ENCODE peak calls at places on chromosome 10, in seven cellular contexts. K is adrenal gland, F is colonic mucosa, C is lower lobe of right lung, E is brain microvascular endothelial cell, I is ovary, D is HCT116. J is an unnamed sample.

GRCh38 chr10:106626371-106626770 is 538.1 kb downstream of the SORCS1 start:
- DNase-seq in E (no peak), I (no peak), D (no peak), C (no peak), F (no peak), K (no peak), J (no peak)

GRCh38 chr10:101291254-101292193 is 62.3 kb upstream of the LBX1 start:
- DNase-seq in F (no peak), I (peak; percentile 75), K (peak; percentile 44), D (no peak), C (peak; percentile 59), E (peak; percentile 12), J (peak; percentile 92)

GRCh38 chr10:79403441-79404230 is 41.8 kb downstream of the ZCCHC24 start:
- DNase-seq in K (peak; percentile 44), D (no peak), E (no peak), F (no peak), C (peak; percentile 57), I (peak; percentile 62), J (no peak)

GRCh38 chr10:61452655-61453641 is at the start of gene TMEM26:
- DNase-seq in I (peak; percentile 85), C (peak; percentile 52), E (no peak), F (peak; percentile 50), D (no peak), K (peak; percentile 57), J (peak; percentile 48)

GRCh38 chr10:29107866-29108498 is 180.9 kb upstream of the LYZL1 start:
- DNase-seq in K (no peak), F (no peak), E (no peak), I (no peak), C (no peak), D (no peak), J (no peak)

GRCh38 chr10:61789031-61789430 is 112.5 kb upstream of the ARID5B start:
- DNase-seq in D (no peak), K (no peak), F (no peak), C (no peak), I (no peak), E (no peak), J (no peak)

GRCh38 chr10:70106958-70107791 is 25.4 kb downstream of the AIFM2 start:
- DNase-seq in I (no peak), F (no peak), D (no peak), K (no peak), C (no peak), E (no peak), J (peak; percentile 44)

GRCh38 chr10:124357583-124357930 is 61.2 kb downstream of the OAT start:
- DNase-seq in D (no peak), F (no peak), I (peak; percentile 35), E (no peak), K (no peak), C (no peak), J (no peak)

GRCh38 chr10:1375805-1376170 is 319.6 kb downstream of the WDR37 start:
- DNase-seq in K (no peak), F (peak; percentile 9), C (no peak), D (no peak), E (no peak), I (no peak), J (no peak)

GRCh38 chr10:115001506-115002381 is 63.7 kb downstream of the TRUB1 start:
- DNase-seq in F (no peak), K (peak; percentile 34), D (no peak), C (no peak), E (no peak), I (peak; percentile 47), J (peak; percentile 55)

GRCh38 chr10:86139066-86139657 is 227.4 kb downstream of the GRID1 start:
- DNase-seq in K (no peak), I (no peak), E (no peak), C (no peak), D (peak; percentile 23), F (no peak), J (peak; percentile 54)

GRCh38 chr10:101566333-101567164 is 21.5 kb downstream of the POLL start:
- DNase-seq in I (peak; percentile 38), K (peak; percentile 67), D (no peak), F (no peak), E (no peak), C (no peak), J (peak; percentile 44)

GRCh38 chr10:48604408-48605263 is at the start of gene ARHGAP22:
- DNase-seq in C (peak; percentile 56), D (no peak), F (peak; percentile 58), E (peak; percentile 31), K (peak; percentile 29), I (peak; percentile 58), J (peak; percentile 50)
- H3K27ac ChIP-seq in C (no peak within 1 kb of the TSS), D (peak within 1 kb of the TSS; percentile 4), F (no peak within 1 kb of the TSS), E (peak within 1 kb of the TSS; percentile 32), K (no peak within 1 kb of the TSS), I (peak within 1 kb of the TSS; percentile 30), J (no peak within 1 kb of the TSS)

GRCh38 chr10:34081948-34082347 is 733.1 kb downstream of the PARD3 start:
- DNase-seq in F (no peak), K (no peak), D (no peak), I (no peak), C (no peak), E (no peak), J (no peak)
- TF ChIP-seq CTCF in F (no peak), K (no peak), D (peak; percentile 39), I (no peak), C (no peak), E (peak; percentile 29), J (no peak)

GRCh38 chr10:3103646-3104045 is 36.3 kb downstream of the PFKP start:
- DNase-seq in D (no peak), E (no peak), I (no peak), F (no peak), K (no peak), C (no peak), J (no peak)
- H3K27ac ChIP-seq in D (no peak overlapping the region), E (no peak overlapping the region), I (no peak overlapping the region), F (no peak overlapping the region), K (peak overlapping the region; percentile 20), C (no peak overlapping the region), J (peak overlapping the region; percentile 58)

GRCh38 chr10:118903691-118904090 is 125.8 kb upstream of the NANOS1 start:
- DNase-seq in D (no peak), E (no peak), C (no peak), I (no peak), F (no peak), K (no peak), J (no peak)

GRCh38 chr10:118908487-118909280 is 120.8 kb upstream of the NANOS1 start:
- DNase-seq in C (no peak), F (no peak), D (no peak), E (no peak), K (no peak), I (no peak), J (no peak)

GRCh38 chr10:118910702-118911101 is 118.8 kb upstream of the NANOS1 start:
- DNase-seq in I (no peak), K (no peak), F (no peak), C (no peak), E (no peak), D (no peak), J (no peak)

GRCh38 chr10:118904284-118904683 is 125.2 kb upstream of the NANOS1 start:
- DNase-seq in E (no peak), F (no peak), I (no peak), D (no peak), C (no peak), K (no peak), J (no peak)

DNA sequence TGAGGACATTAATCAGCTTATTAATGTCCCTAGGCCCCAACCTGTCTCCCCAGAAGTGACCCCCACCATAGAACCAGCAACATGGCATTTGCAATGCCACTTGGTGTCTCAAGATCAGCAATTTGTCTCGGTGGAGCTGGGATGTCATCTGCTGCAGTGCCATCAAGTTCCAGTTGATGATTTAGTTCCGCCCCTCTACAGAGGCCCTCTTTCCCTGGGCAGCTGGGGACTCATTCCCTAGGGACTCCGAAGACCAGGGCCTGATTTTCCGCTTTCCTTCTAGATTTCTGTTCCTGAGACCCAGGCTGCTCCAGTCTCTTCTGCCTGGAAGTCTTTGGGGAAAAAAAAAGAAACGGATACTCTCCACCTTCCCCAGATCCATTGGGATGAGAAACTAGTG is 122.5 kb upstream of the NANOS1 start:
- DNase-seq in C (no peak), K (no peak), F (no peak), D (no peak), E (no peak), I (no peak), J (no peak)
- TF ChIP-seq CTCF in C (no peak), K (no peak), F (no peak), D (no peak), E (no peak), I (no peak), J (no peak)

GRCh38 chr10:92410501-92410900 is 119.5 kb downstream of the MARCHF5 start:
- DNase-seq in F (no peak), C (no peak), K (no peak), D (no peak), I (no peak), E (no peak), J (no peak)

GRCh38 chr10:92404592-92404991 is 113.6 kb downstream of the MARCHF5 start:
- DNase-seq in I (no peak), F (no peak), D (no peak), E (no peak), K (no peak), C (no peak), J (no peak)

GRCh38 chr10:92408017-92408361 is 117.0 kb downstream of the MARCHF5 start:
- DNase-seq in C (no peak), D (no peak), K (no peak), I (no peak), F (no peak), E (no peak), J (no peak)

GRCh38 chr10:92405006-92405924 is 114.3 kb downstream of the MARCHF5 start:
- DNase-seq in K (no peak), F (no peak), D (no peak), I (no peak), E (no peak), C (no peak), J (no peak)

DNA sequence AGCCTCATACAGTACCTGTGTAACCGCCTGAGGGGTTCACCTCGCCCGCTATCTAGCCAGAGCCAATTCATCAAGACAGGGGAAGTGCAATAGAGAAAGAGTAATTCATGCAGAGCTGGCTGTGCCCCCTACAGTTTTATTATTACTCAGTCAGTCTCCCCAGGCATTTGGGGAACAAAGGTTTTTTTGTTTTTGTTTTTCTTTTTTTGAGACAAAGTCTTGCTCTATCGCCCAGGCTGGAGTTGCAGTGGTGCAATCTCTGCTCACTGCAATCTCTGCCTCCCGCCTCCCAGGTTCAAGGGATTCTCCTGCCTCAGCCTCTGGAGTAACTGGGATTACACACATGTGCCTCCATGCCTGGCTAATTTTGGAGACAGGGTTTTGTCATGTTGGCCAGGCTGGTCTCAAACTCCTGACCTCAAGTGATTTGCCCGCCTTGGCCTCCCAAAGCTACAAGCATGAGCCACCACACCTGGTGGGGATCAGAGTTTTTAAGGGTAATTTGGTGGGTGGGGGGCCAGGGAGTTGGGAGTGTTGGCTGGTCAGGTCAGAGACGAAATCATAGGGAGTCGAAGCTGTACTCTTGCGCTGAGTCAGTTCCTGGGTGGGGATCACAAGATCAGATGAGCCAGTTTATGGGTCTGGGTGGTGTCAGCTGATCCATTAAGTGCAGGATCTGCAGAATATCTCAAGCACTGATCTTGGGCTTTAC is 116.5 kb downstream of the MARCHF5 start:
- DNase-seq in E (no peak), K (peak; percentile 33), I (no peak), F (no peak), C (no peak), D (no peak), J (no peak)
- H3K27ac ChIP-seq in E (no peak overlapping the region), K (no peak overlapping the region), I (no peak overlapping the region), F (no peak overlapping the region), C (no peak overlapping the region), D (no peak overlapping the region), J (no peak overlapping the region)